ENCODE peak calls at places on chromosome 4, in ten cellular contexts. B is transverse colon; E is CD4-positive, CD25-positive, alpha-beta regulatory T cell; F is suprapubic skin; V is left ventricle myocardium inferior; N is IMR-90; H is foreskin fibroblast; O is NT2/D1; J is psoas muscle; A is mammary epithelial cell. Y is an unnamed sample.

GRCh38 chr4:111399523-111400135 is 745.6 kb upstream of the FAM241A start:
- DNase-seq in B (no peak), E (no peak), F (no peak), V (no peak), N (peak; percentile 6), H (peak; percentile 40), O (no peak), J (no peak), A (no peak), Y (peak; percentile 21)

GRCh38 chr4:113327513-113327912 is 278.1 kb downstream of the ANK2 start:
- DNase-seq in B (no peak), E (no peak), F (no peak), V (no peak), N (peak; percentile 19), H (peak; percentile 73), O (no peak), J (no peak), A (no peak), Y (peak; percentile 45)

GRCh38 chr4:137740192-137740591 is 207.9 kb upstream of the PCDH18 start:
- DNase-seq in B (no peak), E (no peak), F (no peak), V (no peak), N (peak; percentile 18), H (no peak), O (no peak), J (no peak), A (no peak), Y (no peak)

GRCh38 chr4:156766846-156767245 is 204.8 kb downstream of the PDGFC start:
- DNase-seq in B (no peak), E (no peak), F (no peak), V (no peak), N (peak; percentile 60), H (peak; percentile 65), O (no peak), J (no peak), A (no peak), Y (no peak)

GRCh38 chr4:121692261-121692660 is 4.5 kb downstream of the ANXA5 start:
- DNase-seq in B (no peak), E (no peak), F (no peak), V (no peak), N (no peak), H (no peak), O (no peak), J (no peak), A (no peak), Y (no peak)

GRCh38 chr4:79651516-79651915 is 243.5 kb upstream of the GK2 start:
- DNase-seq in B (no peak), E (no peak), F (no peak), V (no peak), N (no peak), H (peak; percentile 2), O (peak; percentile 46), J (no peak), A (no peak), Y (no peak)

GRCh38 chr4:67549123-67549522 is 3.8 kb upstream of the CENPC start:
- DNase-seq in B (no peak), E (peak; percentile 51), F (no peak), V (no peak), N (no peak), H (peak; percentile 7), O (no peak), J (no peak), A (peak; percentile 35), Y (no peak)

GRCh38 chr4:16785800-16786527 is 112.5 kb downstream of the LDB2 start:
- DNase-seq in B (no peak), E (no peak), F (no peak), V (no peak), N (peak; percentile 76), H (peak; percentile 41), O (no peak), J (no peak), A (no peak), Y (no peak)

GRCh38 chr4:133968174-133968573 is 233.4 kb downstream of the PABPC4L start:
- DNase-seq in B (no peak), E (no peak), F (no peak), V (no peak), N (no peak), H (no peak), O (no peak), J (no peak), A (no peak), Y (no peak)

GRCh38 chr4:1726146-1726934 is 5.0 kb downstream of the TACC3 start:
- DNase-seq in B (peak; percentile 94), E (peak; percentile 85), F (peak; percentile 93), V (peak; percentile 90), N (peak; percentile 78), H (peak; percentile 92), O (peak; percentile 81), J (peak; percentile 90), A (peak; percentile 67), Y (peak; percentile 27)

GRCh38 chr4:1725521-1725920 is 4.2 kb downstream of the TACC3 start:
- DNase-seq in B (no peak), E (no peak), F (no peak), V (peak; percentile 12), N (no peak), H (no peak), O (no peak), J (no peak), A (no peak), Y (no peak)

GRCh38 chr4:1728061-1728980 is 7.0 kb downstream of the TACC3 start:
- DNase-seq in B (no peak), E (no peak), F (peak; percentile 57), V (no peak), N (no peak), H (no peak), O (no peak), J (no peak), A (no peak), Y (no peak)

GRCh38 chr4:1730532-1731135 is 9.3 kb downstream of the TACC3 start:
- DNase-seq in B (no peak), E (no peak), F (no peak), V (no peak), N (no peak), H (no peak), O (no peak), J (no peak), A (no peak), Y (no peak)

GRCh38 chr4:1727117-1728031 is 6.1 kb downstream of the TACC3 start:
- DNase-seq in B (peak; percentile 54), E (no peak), F (peak; percentile 78), V (peak; percentile 83), N (peak; percentile 75), H (peak; percentile 71), O (no peak), J (peak; percentile 57), A (peak; percentile 91), Y (peak; percentile 39)
- H3K4me3 ChIP-seq in B (no peak overlapping the region), E (no peak overlapping the region), F (peak overlapping the region; percentile 13), V (peak overlapping the region; percentile 60), N (no peak overlapping the region), H (no peak overlapping the region), O (no peak overlapping the region), J (peak overlapping the region; percentile 37), A (no peak overlapping the region), Y (no peak overlapping the region)

DNA sequence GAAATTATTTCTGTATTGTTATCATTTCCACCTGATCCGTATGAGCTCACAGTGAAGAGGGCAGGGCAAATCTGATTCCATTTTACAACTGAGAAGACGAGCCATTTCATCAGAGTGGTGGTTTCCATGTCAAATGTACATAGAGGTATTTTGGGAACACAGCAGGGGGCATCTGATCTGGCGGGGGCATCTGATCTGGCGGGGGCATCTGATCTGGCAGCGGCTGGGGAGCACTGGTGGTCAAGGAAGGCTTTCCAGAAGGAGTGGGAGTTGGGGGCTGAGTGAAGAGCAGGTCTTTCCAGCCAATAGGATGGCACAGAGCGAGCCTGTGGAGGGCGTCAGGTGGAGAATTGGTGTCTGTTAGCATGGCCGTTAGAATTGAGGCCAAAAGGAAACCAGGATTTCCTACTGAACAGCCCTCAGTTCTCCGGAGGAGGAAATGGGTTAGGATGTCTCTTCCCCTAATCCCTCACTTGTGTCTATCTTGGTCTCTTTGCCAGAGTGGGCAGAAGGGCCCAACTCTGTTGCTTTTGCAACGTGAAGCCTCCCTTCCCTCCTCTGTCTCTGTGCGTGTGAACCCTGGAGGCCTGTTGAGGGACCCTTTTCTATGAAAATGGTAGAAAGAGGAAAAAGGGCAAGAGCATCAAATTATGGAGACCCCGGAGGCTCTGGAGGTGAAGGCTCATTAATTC is 41.3 kb downstream of the RHOH start:
- DNase-seq in B (no peak), E (no peak), F (no peak), V (no peak), N (no peak), H (no peak), O (no peak), J (no peak), A (no peak), Y (no peak)
- H3K4me3 ChIP-seq in B (no peak overlapping the region), E (peak overlapping the region; percentile 73), F (no peak overlapping the region), V (no peak overlapping the region), N (no peak overlapping the region), H (no peak overlapping the region), O (no peak overlapping the region), J (no peak overlapping the region), A (no peak overlapping the region), Y (no peak overlapping the region)

GRCh38 chr4:107866726-107867125 is 42.0 kb downstream of the SGMS2 start:
- DNase-seq in B (no peak), E (no peak), F (no peak), V (no peak), N (no peak), H (peak; percentile 28), O (no peak), J (no peak), A (peak; percentile 35), Y (no peak)

GRCh38 chr4:107863850-107864371 is 39.2 kb downstream of the SGMS2 start:
- DNase-seq in B (peak; percentile 73), E (no peak), F (no peak), V (peak; percentile 39), N (peak; percentile 51), H (peak; percentile 54), O (no peak), J (peak; percentile 16), A (peak; percentile 81), Y (no peak)

GRCh38 chr4:107862658-107863057 is 37.9 kb downstream of the SGMS2 start:
- DNase-seq in B (peak; percentile 14), E (peak; percentile 1), F (no peak), V (no peak), N (peak; percentile 63), H (peak; percentile 77), O (no peak), J (no peak), A (peak; percentile 97), Y (no peak)

GRCh38 chr4:107858158-107858742 is 33.5 kb downstream of the SGMS2 start:
- DNase-seq in B (no peak), E (no peak), F (no peak), V (no peak), N (no peak), H (no peak), O (no peak), J (no peak), A (no peak), Y (no peak)

DNA sequence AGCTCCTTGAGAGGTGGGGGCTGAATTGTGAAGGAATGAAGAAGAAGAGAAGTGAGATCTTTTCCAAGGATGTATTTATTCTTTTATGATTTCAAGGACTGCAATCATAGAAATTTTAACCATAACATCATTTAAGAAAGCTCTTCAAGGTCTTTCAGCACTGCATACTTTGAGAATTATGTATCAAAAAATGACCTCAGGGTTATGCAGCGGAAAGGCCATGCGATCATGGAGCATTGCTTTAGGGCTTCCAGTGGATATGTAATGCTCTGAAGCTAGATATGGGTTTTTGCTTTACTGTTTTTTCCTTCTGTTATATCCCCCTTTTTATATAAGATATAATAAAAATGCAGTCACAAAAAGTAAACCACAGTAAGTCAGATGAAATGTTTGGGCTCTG is 38.7 kb downstream of the SGMS2 start:
- DNase-seq in B (no peak), E (no peak), F (no peak), V (no peak), N (peak; percentile 42), H (peak; percentile 47), O (no peak), J (no peak), A (peak; percentile 23), Y (no peak)
- H3K4me3 ChIP-seq in B (no peak overlapping the region), E (no peak overlapping the region), F (no peak overlapping the region), V (no peak overlapping the region), N (no peak overlapping the region), H (no peak overlapping the region), O (no peak overlapping the region), J (no peak overlapping the region), A (no peak overlapping the region), Y (no peak overlapping the region)

GRCh38 chr4:40209401-40209800 is 12.6 kb downstream of the RHOH start:
- DNase-seq in B (no peak), E (no peak), F (no peak), V (no peak), N (no peak), H (no peak), O (no peak), J (no peak), A (no peak), Y (no peak)
- H3K4me3 ChIP-seq in B (no peak overlapping the region), E (peak overlapping the region; percentile 97), F (no peak overlapping the region), V (no peak overlapping the region), N (no peak overlapping the region), H (no peak overlapping the region), O (no peak overlapping the region), J (no peak overlapping the region), A (no peak overlapping the region), Y (no peak overlapping the region)

Y was measured in skeletal muscle cell.